ENCODE peak calls at places on chromosomes 5 and 9, in eight cellular contexts. C, I, L, T, U, O, D and K are unnamed samples.

GRCh38 chr5:7644723-7645122 is 206.2 kb downstream of the CFAP90 start:
- DNase-seq in C (no peak), I (no peak), L (no peak), T (no peak), U (no peak), O (no peak), D (no peak), K (no peak)

GRCh38 chr5:55680353-55680752 is 31.8 kb downstream of the SLC38A9 start:
- DNase-seq in C (no peak), I (no peak), L (no peak), T (no peak), U (peak), O (no peak), D (no peak), K (no peak)

GRCh38 chr5:59684388-59685003 is 209.0 kb downstream of the PDE4D start:
- DNase-seq in C (no peak), I (no peak), L (no peak), T (no peak), U (no peak), O (peak), D (no peak), K (no peak)

GRCh38 chr5:153660919-153661318 is 170.4 kb downstream of the GRIA1 start:
- DNase-seq in C (no peak), I (no peak), L (no peak), T (no peak), U (peak), O (no peak), D (no peak), K (no peak)

GRCh38 chr9:120886490-120886967 is 9.5 kb upstream of the PHF19 start:
- DNase-seq in C (no peak), I (no peak), L (no peak), T (no peak), U (no peak), O (no peak), D (no peak), K (no peak)

GRCh38 chr5:20556364-20556763 is 568.4 kb upstream of the CDH18 start:
- DNase-seq in C (no peak), I (no peak), L (no peak), T (no peak), U (no peak), O (no peak), D (no peak), K (peak)

GRCh38 chr9:133711428-133712220 is 26.5 kb downstream of the SARDH start:
- DNase-seq in C (no peak), I (no peak), L (no peak), T (no peak), U (no peak), O (no peak), D (no peak), K (no peak)

GRCh38 chr5:83471405-83472212 is at the start of gene VCAN:
- DNase-seq in C (peak), I (peak), L (no peak), T (peak), U (peak), O (no peak), D (peak), K (no peak)

GRCh38 chr5:137037848-137038247 is 461.3 kb downstream of the SPOCK1 start:
- DNase-seq in C (no peak), I (no peak), L (no peak), T (no peak), U (no peak), O (no peak), D (no peak), K (no peak)

GRCh38 chr9:95980262-95981125 is 105.0 kb downstream of the ERCC6L2 start:
- DNase-seq in C (no peak), I (no peak), L (no peak), T (no peak), U (no peak), O (no peak), D (no peak), K (no peak)

GRCh38 chr9:69499401-69499800 is 172.8 kb downstream of the APBA1 start:
- DNase-seq in C (peak), I (no peak), L (no peak), T (no peak), U (no peak), O (no peak), D (peak), K (no peak)

GRCh38 chr9:130235558-130236435 is 29.8 kb upstream of the HMCN2 start:
- DNase-seq in C (peak), I (peak), L (peak), T (peak), U (peak), O (peak), D (peak), K (peak)

GRCh38 chr9:137314561-137315560 is 12.8 kb upstream of the NRARP start:
- DNase-seq in C (no peak), I (no peak), L (no peak), T (no peak), U (peak), O (no peak), D (no peak), K (no peak)

GRCh38 chr9:105242062-105242461 is 2.4 kb upstream of the SLC44A1 start:
- DNase-seq in C (no peak), I (no peak), L (no peak), T (no peak), U (no peak), O (no peak), D (no peak), K (no peak)